ENCODE peak calls at places on chromosomes 6 and 20, in seven cellular contexts. F, Y, X, N, M, L and U are unnamed samples.

GRCh38 chr6:136289327-136289578 is 393 bp downstream of the BCLAF1 start:
- DNase-seq in F (peak; percentile 87), Y (peak; percentile 93), X (peak; percentile 89), N (peak; percentile 89), M (peak; percentile 60), L (peak; percentile 96), U (peak; percentile 93)

GRCh38 chr6:142838821-142839685 is 105.9 kb downstream of the HIVEP2 start:
- DNase-seq in F (no peak), Y (peak; percentile 52), X (peak; percentile 45), N (no peak), M (no peak), L (no peak), U (no peak)

GRCh38 chr6:66179363-66179762 is 472.3 kb upstream of the EYS start:
- DNase-seq in F (no peak), Y (peak; percentile 6), X (no peak), N (no peak), M (no peak), L (no peak), U (no peak)

GRCh38 chr6:76774750-76775396 is 688.4 kb downstream of the HTR1B start:
- DNase-seq in F (no peak), Y (peak; percentile 24), X (no peak), N (no peak), M (no peak), L (no peak), U (no peak)

GRCh38 chr20:50916257-50916656 is 15.0 kb downstream of the ADNP start:
- DNase-seq in F (no peak), Y (peak; percentile 53), X (peak; percentile 26), N (no peak), M (no peak), L (no peak), U (no peak)

GRCh38 chr6:31010393-31011060 is at the start of gene MUC22:
- DNase-seq in F (no peak), Y (peak; percentile 69), X (no peak), N (no peak), M (no peak), L (no peak), U (no peak)

GRCh38 chr20:58523916-58524315 is 8.7 kb upstream of the APCDD1L start:
- DNase-seq in F (no peak), Y (peak; percentile 61), X (no peak), N (no peak), M (no peak), L (no peak), U (no peak)

GRCh38 chr20:61263084-61263695 is 11.1 kb downstream of the CDH4 start:
- DNase-seq in F (no peak), Y (peak; percentile 49), X (peak; percentile 29), N (no peak), M (no peak), L (peak; percentile 70), U (no peak)

GRCh38 chr6:4788482-4788881 is 12.3 kb downstream of the CDYL start:
- DNase-seq in F (no peak), Y (no peak), X (no peak), N (no peak), M (no peak), L (no peak), U (no peak)

GRCh38 chr6:96792791-96793190 is 44.5 kb downstream of the GPR63 start:
- DNase-seq in F (no peak), Y (no peak), X (no peak), N (no peak), M (no peak), L (no peak), U (no peak)

GRCh38 chr6:38552136-38552535 is 87.6 kb downstream of the BTBD9 start:
- DNase-seq in F (no peak), Y (no peak), X (no peak), N (no peak), M (no peak), L (no peak), U (peak; percentile 53)

GRCh38 chr6:36129889-36130671 is at the start of gene MAPK13:
- DNase-seq in F (no peak), Y (peak; percentile 45), X (no peak), N (peak; percentile 50), M (no peak), L (no peak), U (no peak)

GRCh38 chr20:57243480-57244220 is 22.8 kb downstream of the BMP7 start:
- DNase-seq in F (no peak), Y (no peak), X (no peak), N (no peak), M (no peak), L (no peak), U (no peak)

GRCh38 chr6:43628392-43629103 is 516 bp downstream of the GTPBP2 start:
- DNase-seq in F (peak; percentile 19), Y (peak; percentile 56), X (peak; percentile 36), N (peak; percentile 43), M (no peak), L (no peak), U (no peak)

GRCh38 chr6:106918128-106918527 is 56.4 kb downstream of the CD24 start:
- DNase-seq in F (no peak), Y (no peak), X (no peak), N (no peak), M (no peak), L (no peak), U (no peak)

GRCh38 chr20:15700147-15700765 is 873.0 kb downstream of the KIF16B start:
- DNase-seq in F (no peak), Y (peak; percentile 11), X (no peak), N (no peak), M (no peak), L (no peak), U (no peak)

GRCh38 chr20:15702161-15702560 is 871.1 kb downstream of the KIF16B start:
- DNase-seq in F (no peak), Y (no peak), X (no peak), N (no peak), M (no peak), L (no peak), U (no peak)

GRCh38 chr20:15703171-15703911 is 869.9 kb downstream of the KIF16B start:
- DNase-seq in F (no peak), Y (peak; percentile 22), X (peak; percentile 50), N (no peak), M (no peak), L (no peak), U (no peak)

DNA sequence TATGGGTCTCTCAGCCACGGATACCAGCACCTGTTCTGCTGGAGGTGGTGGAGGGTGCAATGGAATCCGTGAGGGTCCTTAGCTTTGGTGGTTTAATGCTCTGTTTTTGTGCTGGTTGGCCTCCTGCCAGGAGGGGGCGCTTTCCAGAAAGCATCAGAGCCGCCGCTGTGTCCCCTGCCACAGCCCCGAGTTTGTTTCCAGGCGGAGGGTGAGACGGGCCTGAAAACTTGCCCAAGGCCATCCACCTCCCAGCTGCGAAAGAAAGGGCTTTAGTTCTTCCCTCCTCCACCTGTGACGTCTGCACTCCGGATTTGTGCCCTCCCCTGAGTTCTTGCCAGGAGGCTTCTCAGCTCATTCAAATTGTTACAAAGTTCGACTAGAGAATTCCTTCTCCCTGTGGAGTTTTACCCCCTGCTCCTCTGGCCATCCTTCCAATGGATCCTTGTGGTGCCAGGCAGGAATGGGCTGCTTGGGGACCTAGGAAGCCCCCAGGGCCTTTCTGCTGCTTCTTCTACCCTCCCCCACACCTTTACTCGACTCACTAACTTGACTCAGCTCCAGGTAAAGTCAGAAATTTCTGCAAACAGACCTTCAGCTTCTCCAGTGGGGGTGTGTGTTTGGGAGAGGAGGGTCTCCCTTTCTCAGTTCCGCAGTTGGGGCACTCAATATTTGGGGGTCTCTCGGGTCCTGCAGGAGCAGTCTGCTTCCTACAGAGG is 873.7 kb downstream of the KIF16B start:
- DNase-seq in F (no peak), Y (no peak), X (no peak), N (no peak), M (no peak), L (no peak), U (no peak)
- TF ChIP-seq CTCF in F (no peak), Y (no peak), X (no peak), N (no peak), M (no peak), L (peak; percentile 31), U (no peak)

GRCh38 chr6:156944412-156944811 is 167.2 kb downstream of the ARID1B start:
- DNase-seq in F (no peak), Y (no peak), X (no peak), N (no peak), M (no peak), L (no peak), U (no peak)

GRCh38 chr6:156943816-156944215 is 166.6 kb downstream of the ARID1B start:
- DNase-seq in F (no peak), Y (no peak), X (no peak), N (no peak), M (no peak), L (no peak), U (no peak)

GRCh38 chr6:156946370-156946936 is 169.3 kb downstream of the ARID1B start:
- DNase-seq in F (no peak), Y (no peak), X (no peak), N (no peak), M (no peak), L (no peak), U (no peak)

GRCh38 chr6:156942266-156942665 is 165.1 kb downstream of the ARID1B start:
- DNase-seq in F (no peak), Y (no peak), X (peak; percentile 14), N (no peak), M (no peak), L (no peak), U (no peak)

DNA sequence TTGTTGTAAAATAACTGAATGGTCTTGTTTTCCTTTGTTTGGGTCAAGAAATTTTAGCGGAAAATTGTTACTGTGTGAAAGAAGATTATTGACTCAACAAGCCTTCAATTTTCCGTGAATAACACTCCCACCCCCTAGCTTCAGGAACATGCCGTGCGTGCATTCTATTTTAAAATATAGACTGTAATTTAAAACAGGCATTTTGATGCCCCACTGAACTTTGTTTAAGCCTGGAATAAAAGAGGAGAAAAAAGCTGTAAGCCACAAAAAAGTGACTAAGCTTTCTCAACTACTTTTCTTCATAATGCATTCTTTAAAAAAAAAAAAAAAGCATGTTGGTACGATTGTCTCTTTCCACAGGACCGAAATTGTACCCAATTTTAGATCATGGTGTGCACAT is 166.0 kb downstream of the ARID1B start:
- DNase-seq in F (no peak), Y (no peak), X (no peak), N (no peak), M (no peak), L (no peak), U (no peak)
- TF ChIP-seq CTCF in F (no peak), Y (peak; percentile 39), X (no peak), N (no peak), M (no peak), L (peak; percentile 37), U (no peak)

GRCh38 chr6:168711049-168711640 is 270.2 kb downstream of the SMOC2 start:
- DNase-seq in F (no peak), Y (peak; percentile 15), X (peak; percentile 2), N (no peak), M (no peak), L (no peak), U (no peak)
- TF ChIP-seq CTCF in F (no peak), Y (peak; percentile 41), X (no peak), N (no peak), M (peak; percentile 52), L (peak; percentile 76), U (peak; percentile 9)

DNA sequence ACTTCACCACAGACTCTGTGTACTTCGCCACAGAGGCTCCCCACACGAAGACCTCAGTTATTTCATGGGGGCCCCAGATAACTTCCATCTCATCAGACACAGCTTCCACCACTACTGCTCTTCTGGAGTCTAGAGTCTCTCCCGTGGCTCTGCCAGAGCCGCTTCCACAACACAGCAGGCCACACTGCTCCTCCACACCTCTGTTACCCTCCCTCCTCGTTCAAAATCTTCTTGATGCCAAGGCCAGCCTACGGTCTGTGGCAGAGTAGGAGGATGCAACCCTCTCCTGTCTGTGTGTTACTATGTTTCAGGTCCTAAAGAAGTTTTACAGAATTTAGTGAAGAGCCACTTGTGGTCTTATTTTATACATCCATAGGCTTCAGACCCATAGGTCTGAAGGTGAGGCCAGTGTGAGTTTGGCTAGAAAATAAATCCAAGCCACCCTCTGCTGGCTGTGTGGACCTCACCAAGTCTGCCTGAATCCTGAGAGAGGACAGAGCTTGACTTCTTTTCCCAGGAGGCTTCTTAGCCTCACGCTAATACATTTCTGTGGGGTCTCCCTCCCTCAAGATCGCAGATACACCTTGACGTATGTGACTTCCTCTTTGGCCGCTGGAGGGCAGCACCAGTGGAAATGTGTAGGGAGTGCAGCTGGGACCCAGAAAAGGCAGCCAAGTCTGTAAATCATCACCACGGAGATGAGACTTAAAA is 197.7 kb downstream of the FAXC start:
- DNase-seq in F (no peak), Y (peak; percentile 39), X (peak; percentile 40), N (no peak), M (no peak), L (no peak), U (no peak)
- TF ChIP-seq CTCF in F (no peak), Y (peak; percentile 69), X (peak; percentile 48), N (no peak), M (no peak), L (peak; percentile 83), U (peak; percentile 44)